ENCODE peak calls at places on chromosomes 4 and X, in seven cellular contexts. B is cardiac muscle cell, E is A549, F is Peyer's patch, D is breast epithelium, H is body of pancreas, R is lung. V is an unnamed sample.

GRCh38 chrX:139823806-139824205 is 109.0 kb downstream of the ATP11C start:
- DNase-seq in B (peak; percentile 8), E (no peak), F (no peak), D (no peak), H (no peak), R (no peak), V (peak; percentile 65)

GRCh38 chr4:76748649-76749048 is 149.3 kb downstream of the SOWAHB start:
- DNase-seq in B (peak; percentile 48), E (peak; percentile 13), F (peak; percentile 60), D (no peak), H (peak; percentile 54), R (no peak), V (peak; percentile 57)

GRCh38 chrX:153551135-153551534 is 33.7 kb downstream of the ATP2B3 start:
- DNase-seq in B (peak; percentile 29), E (no peak), F (no peak), D (no peak), H (no peak), R (no peak), V (peak; percentile 23)

GRCh38 chrX:53071604-53072417 is 10.4 kb upstream of the TSPYL2 start:
- DNase-seq in B (peak; percentile 62), E (peak; percentile 56), F (peak; percentile 76), D (peak; percentile 76), H (peak; percentile 76), R (peak; percentile 66), V (peak; percentile 86)

GRCh38 chr4:24003926-24004325 is 114.1 kb upstream of the PPARGC1A start:
- DNase-seq in B (no peak), E (no peak), F (no peak), D (no peak), H (no peak), R (no peak), V (peak; percentile 27)

GRCh38 chr4:39823193-39823592 is 125.3 kb downstream of the UBE2K start:
- DNase-seq in B (peak; percentile 69), E (no peak), F (no peak), D (no peak), H (no peak), R (no peak), V (peak; percentile 13)

GRCh38 chr4:78155616-78156105 is 98.5 kb downstream of the FRAS1 start:
- DNase-seq in B (peak; percentile 57), E (no peak), F (no peak), D (no peak), H (no peak), R (no peak), V (no peak)

GRCh38 chr4:6500481-6501135 is 28.2 kb upstream of the PPP2R2C start:
- DNase-seq in B (no peak), E (no peak), F (no peak), D (no peak), H (no peak), R (peak; percentile 21), V (no peak)

GRCh38 chr4:32560306-32560705 is 1840.1 kb downstream of the PCDH7 start:
- DNase-seq in B (peak; percentile 77), E (no peak), F (no peak), D (no peak), H (no peak), R (peak; percentile 45), V (peak; percentile 51)

GRCh38 chr4:114087596-114088230 is 108.3 kb upstream of the ARSJ start:
- DNase-seq in B (peak; percentile 67), E (no peak), F (no peak), D (no peak), H (no peak), R (no peak), V (no peak)

GRCh38 chrX:11267311-11267910 is 25.8 kb upstream of the AMELX start:
- DNase-seq in B (peak; percentile 36), E (no peak), F (no peak), D (no peak), H (no peak), R (no peak), V (no peak)

GRCh38 chr4:630661-631060 is 5.3 kb downstream of the PDE6B start:
- DNase-seq in B (no peak), E (no peak), F (no peak), D (no peak), H (no peak), R (no peak), V (no peak)

GRCh38 chr4:82519776-82520175 is 42.0 kb downstream of the TMEM150C start:
- DNase-seq in B (peak; percentile 49), E (no peak), F (no peak), D (no peak), H (no peak), R (no peak), V (no peak)

GRCh38 chrX:141278306-141278705 is 36.0 kb upstream of the SPANXC start:
- DNase-seq in B (peak; percentile 45), E (no peak), F (no peak), D (no peak), H (peak; percentile 12), R (no peak), V (peak; percentile 66)
- TF ChIP-seq CTCF in B (peak; percentile 71), E (peak; percentile 45), F (no peak), D (peak; percentile 31), H (peak; percentile 46), R (no peak), V (peak; percentile 74)

GRCh38 chr4:158259955-158260575 is 49.8 kb downstream of the TMEM144 start:
- DNase-seq in B (peak; percentile 57), E (no peak), F (no peak), D (no peak), H (no peak), R (no peak), V (peak; percentile 56)
- TF ChIP-seq CTCF in B (peak; percentile 36), E (peak; percentile 71), F (peak; percentile 35), D (peak; percentile 30), H (peak; percentile 28), R (no peak), V (peak; percentile 59)

GRCh38 chr4:170671171-170671570 is 581.4 kb upstream of the AADAT start:
- DNase-seq in B (no peak), E (no peak), F (no peak), D (no peak), H (no peak), R (no peak), V (no peak)
- TF ChIP-seq CTCF in B (no peak), E (no peak), F (no peak), D (no peak), H (no peak), R (no peak), V (no peak)

GRCh38 chrX:55450259-55450658 is 1.7 kb upstream of the MAGEH1 start:
- DNase-seq in B (peak; percentile 21), E (no peak), F (no peak), D (no peak), H (peak; percentile 13), R (no peak), V (peak; percentile 0)
- TF ChIP-seq CTCF in B (peak; percentile 11), E (no peak), F (no peak), D (no peak), H (no peak), R (no peak), V (no peak)

GRCh38 chrX:55163171-55163570 is 57.0 kb upstream of the PAGE5 start:
- DNase-seq in B (no peak), E (no peak), F (no peak), D (no peak), H (no peak), R (no peak), V (no peak)

GRCh38 chrX:55161581-55161980 is 58.6 kb upstream of the PAGE5 start:
- DNase-seq in B (peak; percentile 30), E (no peak), F (no peak), D (no peak), H (no peak), R (no peak), V (peak; percentile 2)

GRCh38 chrX:55159556-55159955 is 60.6 kb upstream of the PAGE5 start:
- DNase-seq in B (no peak), E (no peak), F (no peak), D (no peak), H (no peak), R (no peak), V (no peak)

GRCh38 chrX:55160685-55161552 is 59.2 kb upstream of the PAGE5 start:
- DNase-seq in B (peak; percentile 92), E (peak; percentile 55), F (peak; percentile 89), D (peak; percentile 86), H (peak; percentile 88), R (peak; percentile 86), V (peak; percentile 83)
- TF ChIP-seq CTCF in B (peak; percentile 23), E (peak; percentile 45), F (peak; percentile 55), D (peak; percentile 50), H (peak; percentile 25), R (peak; percentile 13), V (peak; percentile 6)

GRCh38 chrX:64894454-64895038 is 81.7 kb downstream of the ZC4H2 start:
- DNase-seq in B (no peak), E (no peak), F (peak; percentile 53), D (no peak), H (peak; percentile 13), R (no peak), V (peak; percentile 0)
- TF ChIP-seq CTCF in B (no peak), E (no peak), F (peak; percentile 55), D (no peak), H (no peak), R (no peak), V (no peak)

GRCh38 chr4:3746701-3747581 is 19.2 kb upstream of the ADRA2C start:
- DNase-seq in B (no peak), E (no peak), F (no peak), D (no peak), H (no peak), R (no peak), V (no peak)

GRCh38 chr4:3744901-3745300 is 21.3 kb upstream of the ADRA2C start:
- DNase-seq in B (no peak), E (no peak), F (no peak), D (no peak), H (no peak), R (no peak), V (no peak)

GRCh38 chr4:3745886-3746656 is 20.1 kb upstream of the ADRA2C start:
- DNase-seq in B (no peak), E (peak; percentile 40), F (no peak), D (no peak), H (no peak), R (no peak), V (peak; percentile 68)

GRCh38 chr4:3749081-3749480 is 17.1 kb upstream of the ADRA2C start:
- DNase-seq in B (no peak), E (no peak), F (no peak), D (no peak), H (no peak), R (no peak), V (no peak)

GRCh38 chr4:3747582-3747906 is 18.6 kb upstream of the ADRA2C start:
- DNase-seq in B (peak; percentile 4), E (no peak), F (no peak), D (no peak), H (no peak), R (no peak), V (no peak)
- TF ChIP-seq CTCF in B (peak; percentile 30), E (no peak), F (no peak), D (no peak), H (peak; percentile 18), R (no peak), V (peak; percentile 24)

DNA sequence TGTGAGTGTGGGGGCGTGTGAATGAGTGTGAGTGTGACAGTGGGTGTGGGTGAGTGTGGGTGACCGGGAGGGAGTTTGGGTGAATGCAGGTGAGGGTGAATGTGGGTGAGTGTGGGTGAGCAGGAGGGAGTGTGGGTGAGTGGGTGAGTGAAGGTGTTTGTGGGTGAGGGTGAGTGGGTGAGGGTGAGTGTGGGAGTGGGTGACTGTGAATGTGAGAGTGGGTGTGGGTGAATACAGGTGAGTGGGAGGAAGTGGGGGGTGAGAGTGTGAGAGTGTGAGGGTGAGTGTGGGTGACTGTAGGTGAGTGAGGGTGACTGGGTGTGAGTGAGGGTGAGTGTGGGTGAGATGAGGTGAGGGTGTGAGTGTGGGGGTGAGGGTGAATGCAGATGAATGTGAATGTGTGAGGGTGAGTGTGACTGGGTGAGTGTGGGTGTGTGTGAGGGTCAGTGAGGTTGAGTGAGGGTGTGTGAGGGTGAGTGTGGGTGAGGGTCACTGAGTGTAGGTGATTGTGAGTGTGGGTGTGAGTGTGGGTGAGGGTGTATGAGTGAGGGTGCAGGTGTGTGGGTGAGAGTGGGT is 1677.3 kb upstream of the TENM3 start:
- DNase-seq in B (no peak), E (no peak), F (no peak), D (no peak), H (no peak), R (no peak), V (no peak)
- TF ChIP-seq CTCF in B (no peak), E (no peak), F (no peak), D (no peak), H (no peak), R (no peak), V (no peak)

V was measured in MCF 10A.